ENCODE peak calls at places on chromosomes 6 and 20, in six cellular contexts. X, N, D, W, K and R are unnamed samples.

GRCh38 chr6:169777896-169778295 is 26.5 kb downstream of the ERMARD start:
- DNase-seq in X (no peak), N (no peak), D (no peak), W (no peak), K (no peak), R (no peak)

GRCh38 chr6:158170656-158171081 is 2.5 kb downstream of the GTF2H5 start:
- DNase-seq in X (no peak), N (no peak), D (no peak), W (no peak), K (no peak), R (no peak)

GRCh38 chr6:144343736-144344428 is 58.7 kb downstream of the UTRN start:
- DNase-seq in X (no peak), N (peak), D (no peak), W (peak), K (no peak), R (no peak)

GRCh38 chr6:17971128-17972073 is 16.0 kb downstream of the KIF13A start:
- DNase-seq in X (no peak), N (peak), D (no peak), W (no peak), K (no peak), R (no peak)

GRCh38 chr20:25258828-25259227 is 10.9 kb downstream of the PYGB start:
- DNase-seq in X (no peak), N (no peak), D (no peak), W (no peak), K (no peak), R (no peak)

GRCh38 chr20:5353624-5354496 is 37.1 kb upstream of the PROKR2 start:
- DNase-seq in X (no peak), N (peak), D (no peak), W (no peak), K (no peak), R (no peak)

GRCh38 chr6:43668151-43669028 is 19.2 kb downstream of the MRPS18A start:
- DNase-seq in X (peak), N (peak), D (peak), W (peak), K (peak), R (no peak)

GRCh38 chr6:33490198-33490597 is 35.8 kb downstream of the ZBTB9 start:
- DNase-seq in X (no peak), N (peak), D (no peak), W (no peak), K (no peak), R (no peak)